ENCODE peak calls at places on chromosomes 4 and X, in eight cellular contexts. U is IMR-90, C is PC-9, O is DND-41, A is neural progenitor cell, W is hepatocyte, B is HCT116, D is osteoblast. L is an unnamed sample. For H3K27me3, the result is how much of the 10 kb centered on the place peaks cover.

GRCh38 chr4:18366762-18367358 is 345.3 kb upstream of the LCORL start:
- DNase-seq in B (no peak), U (peak), O (peak), C (no peak), W (peak), A (peak), D (no peak), L (no peak)

GRCh38 chr4:120691106-120691505 is 231.4 kb downstream of the PRDM5 start:
- DNase-seq in W (no peak), O (no peak), D (no peak), U (peak), C (no peak), B (no peak), A (no peak), L (no peak)

GRCh38 chr4:106529348-106530033 is 160.9 kb upstream of the GIMD1 start:
- DNase-seq in B (peak), A (no peak), U (peak), D (no peak), C (no peak), O (no peak), W (no peak), L (no peak)

GRCh38 chr4:108590776-108591175 is 29.6 kb upstream of the RPL34 start:
- DNase-seq in O (no peak), W (no peak), D (no peak), U (peak), A (no peak), C (no peak), B (no peak), L (no peak)

GRCh38 chrX:72100824-72101351 is 30.8 kb downstream of the RTL5 start:
- DNase-seq in B (no peak), A (no peak), C (no peak), W (no peak), D (no peak), U (no peak), O (peak), L (no peak)

GRCh38 chr4:155854597-155855226 is 11.4 kb downstream of the ASIC5 start:
- DNase-seq in W (peak), A (peak), C (no peak), U (peak), D (no peak), B (no peak), O (no peak), L (no peak)

GRCh38 chr4:165177725-165178666 is 29.4 kb upstream of the KLHL2 start:
- DNase-seq in O (no peak), W (no peak), U (no peak), D (peak), A (no peak), B (no peak), C (no peak), L (no peak)

GRCh38 chrX:115539841-115540240 is 21.1 kb upstream of the PLS3 start:
- DNase-seq in O (no peak), W (no peak), B (no peak), C (no peak), A (no peak), D (no peak), U (peak), L (no peak)

GRCh38 chr4:139794158-139794954 is 128.7 kb downstream of the MGST2 start:
- DNase-seq in O (no peak), C (no peak), D (no peak), B (no peak), U (peak), W (no peak), A (no peak), L (no peak)

GRCh38 chr4:71290074-71290473 is 48.7 kb upstream of the SLC4A4 start:
- DNase-seq in W (no peak), B (no peak), C (no peak), D (no peak), U (peak), A (no peak), O (no peak), L (no peak)

GRCh38 chr4:4961936-4962335 is 57.3 kb downstream of the CYTL1 start:
- DNase-seq in B (no peak), W (no peak), A (no peak), D (no peak), O (no peak), C (no peak), U (no peak), L (no peak)

GRCh38 chr4:89836897-89837384 is at the start of gene SNCA:
- DNase-seq in U (peak), O (peak), B (no peak), W (peak), D (peak), A (peak), C (no peak), L (peak)

GRCh38 chrX:12297353-12297752 is 159.1 kb downstream of the FRMPD4 start:
- DNase-seq in A (no peak), C (no peak), W (no peak), B (no peak), D (no peak), U (no peak), O (no peak), L (no peak)

GRCh38 chr4:100098011-100098545 is 92.2 kb downstream of the DDIT4L start:
- DNase-seq in W (no peak), O (no peak), U (no peak), B (no peak), D (peak), A (peak), C (no peak), L (no peak)

GRCh38 chrX:154370300-154370881 is 4.0 kb downstream of the FLNA start:
- DNase-seq in B (no peak), A (peak), W (peak), C (no peak), U (no peak), D (no peak), O (peak), L (no peak)

GRCh38 chr4:153929651-153930050 is 140.8 kb upstream of the SFRP2 start:
- DNase-seq in A (peak), D (no peak), B (no peak), O (no peak), W (no peak), C (no peak), U (no peak), L (no peak)

GRCh38 chr4:124433500-124433899 is 279.0 kb downstream of the ANKRD50 start:
- DNase-seq in A (no peak), B (no peak), D (no peak), O (no peak), C (no peak), W (no peak), U (no peak), L (no peak)

GRCh38 chr4:153159728-153160221 is 44.5 kb upstream of the TRIM2 start:
- DNase-seq in O (no peak), B (no peak), C (no peak), W (no peak), U (peak), A (no peak), D (peak), L (no peak)

GRCh38 chrX:12210921-12211320 is 72.6 kb downstream of the FRMPD4 start:
- DNase-seq in U (peak), B (no peak), W (no peak), A (no peak), O (no peak), C (no peak), D (no peak), L (no peak)

GRCh38 chr4:155085843-155086530 is 122.4 kb upstream of the NPY2R start:
- DNase-seq in D (no peak), W (no peak), O (no peak), C (no peak), U (peak), A (no peak), B (no peak), L (no peak)

GRCh38 chr4:109803924-109804571 is 2.2 kb upstream of the CFI start:
- DNase-seq in W (peak), A (peak), B (peak), D (no peak), O (peak), U (peak), C (peak), L (peak)
- H2AFZ ChIP-seq in W (no peak), A (no peak), B (no peak), D (peak), O (no peak), U (peak), C (no peak), L (no peak)

GRCh38 chr4:1459081-1459480 is 52.8 kb upstream of the NKX1-1 start:
- DNase-seq in O (no peak), W (no peak), B (no peak), U (no peak), C (no peak), A (no peak), D (peak), L (peak)
- H3K27me3 ChIP-seq in O (under half), W (under half), B (under half), U (half or more), C (half or more), A (under half), D (under half), L (under half)

GRCh38 chr4:75673959-75674328 is 733 bp upstream of the G3BP2 start:
- DNase-seq in B (no peak), U (no peak), O (no peak), C (no peak), W (no peak), D (peak), A (peak), L (no peak)

GRCh38 chr4:75671802-75672421 is 1.3 kb downstream of the G3BP2 start:
- DNase-seq in U (no peak), W (peak), C (no peak), O (no peak), A (no peak), B (no peak), D (peak), L (no peak)

GRCh38 chr4:75675004-75675531 is 1.9 kb upstream of the G3BP2 start:
- DNase-seq in U (no peak), W (peak), C (no peak), D (no peak), A (no peak), O (no peak), B (no peak), L (no peak)

GRCh38 chr4:75672461-75673026 is 667 bp downstream of the G3BP2 start:
- DNase-seq in B (peak), U (peak), C (peak), A (peak), W (peak), O (peak), D (peak), L (peak)

GRCh38 chr4:75673027-75673958 is at the start of gene G3BP2:
- DNase-seq in A (peak), B (peak), C (peak), W (peak), U (peak), D (peak), O (peak), L (peak)
- H2AFZ ChIP-seq in A (peak), B (no peak), C (peak), W (peak), U (peak), D (peak), O (peak), L (no peak)

DNA sequence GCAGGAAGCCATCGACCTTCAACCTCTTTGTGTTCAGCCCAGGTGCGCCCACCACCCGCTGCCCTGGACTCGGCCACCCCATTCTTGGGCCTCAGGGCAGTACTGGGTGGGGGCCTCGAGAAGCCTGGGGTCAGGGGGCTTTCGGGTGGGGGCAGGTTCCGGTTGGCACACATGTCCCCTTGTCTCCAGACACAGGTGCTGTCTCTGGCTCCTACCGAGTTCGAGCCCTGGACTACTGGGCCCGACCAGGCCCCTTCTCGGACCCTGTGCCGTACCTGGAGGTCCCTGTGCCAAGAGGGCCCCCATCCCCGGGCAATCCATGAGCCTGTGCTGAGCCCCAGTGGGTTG is 7.4 kb upstream of the FGFRL1 start:
- DNase-seq in U (no peak), C (no peak), B (no peak), O (no peak), D (no peak), A (no peak), W (no peak), L (no peak)
- H3K27me3 ChIP-seq in U (half or more), C (under half), B (under half), O (under half), D (half or more), A (half or more), W (half or more), L (under half)

GRCh38 chr4:15756361-15756861 is 21.7 kb upstream of the CD38 start:
- DNase-seq in A (no peak), B (peak), W (no peak), U (peak), D (peak), O (peak), C (peak), L (no peak)
- H2AFZ ChIP-seq in A (no peak), B (peak), W (no peak), U (no peak), D (no peak), O (no peak), C (no peak), L (no peak)

GRCh38 chrX:103187953-103188475 is 26.9 kb upstream of the BEX4 start:
- DNase-seq in C (no peak), B (peak), A (no peak), W (no peak), D (no peak), O (no peak), U (no peak), L (no peak)
- H3K27me3 ChIP-seq in C (under half), B (under half), A (under half), W (under half), D (under half), O (under half), U (under half), L (under half)

GRCh38 chr4:59060895-59061294 is 1950.7 kb upstream of the IGFBP7 start:
- DNase-seq in D (no peak), A (peak), O (no peak), B (no peak), C (no peak), U (no peak), W (no peak), L (no peak)
- H2AFZ ChIP-seq in D (no peak), A (no peak), O (no peak), B (no peak), C (no peak), U (no peak), W (no peak), L (no peak)

GRCh38 chrX:124337916-124338315 is 5.5 kb downstream of the TEX13D start:
- DNase-seq in O (no peak), A (no peak), C (no peak), B (no peak), U (no peak), D (no peak), W (no peak), L (no peak)

GRCh38 chrX:124338733-124339514 is 6.5 kb downstream of the TEX13D start:
- DNase-seq in W (no peak), A (no peak), C (no peak), O (no peak), D (no peak), U (no peak), B (no peak), L (no peak)

GRCh38 chrX:124332481-124333424 is at the start of gene TEX13D:
- DNase-seq in B (no peak), U (no peak), W (no peak), D (no peak), O (no peak), C (no peak), A (no peak), L (peak)

GRCh38 chrX:124335598-124335997 is 3.1 kb downstream of the TEX13D start:
- DNase-seq in A (no peak), U (no peak), D (no peak), W (no peak), C (no peak), O (no peak), B (no peak), L (no peak)

GRCh38 chrX:124333862-124334261 is 1.4 kb downstream of the TEX13D start:
- DNase-seq in O (no peak), A (no peak), W (no peak), U (no peak), C (no peak), B (no peak), D (no peak), L (no peak)
- H3K27me3 ChIP-seq in O (under half), A (under half), W (under half), U (under half), C (under half), B (under half), D (under half), L (under half)

GRCh38 chrX:261167-261857 is 19.9 kb upstream of the PLCXD1 start:
- DNase-seq in B (no peak), C (peak), D (peak), A (no peak), W (peak), O (no peak), U (peak), L (peak)
- H2AFZ ChIP-seq in B (peak), C (no peak), D (peak), A (no peak), W (peak), O (no peak), U (peak), L (no peak)